ENCODE peak calls at places on chromosomes 16 and 17, in five cellular contexts. One of them, this sample, is unnamed.

GRCh38 chr17:83086907-83087787 is 7.7 kb downstream of the METRNL start:
- DNase-seq in K562: no peak
- DNase-seq in CD4-positive, alpha-beta memory T cell: no peak
- DNase-seq in endothelial cell of umbilical vein: no peak
- DNase-seq in GM12878: no peak
- DNase-seq in this sample: no peak

GRCh38 chr17:28078443-28079229 is 36.2 kb downstream of the NLK start:
- DNase-seq in K562: no peak
- DNase-seq in endothelial cell of umbilical vein: no peak
- DNase-seq in GM12878: no peak
- DNase-seq in CD4-positive, alpha-beta memory T cell: no peak
- DNase-seq in this sample: no peak

GRCh38 chr17:22267019-22267418 is 574.7 kb downstream of the KCNJ18 start:
- DNase-seq in endothelial cell of umbilical vein: no peak
- DNase-seq in CD4-positive, alpha-beta memory T cell: no peak
- DNase-seq in GM12878: no peak
- DNase-seq in K562: no peak
- DNase-seq in this sample: no peak

GRCh38 chr16:25135239-25135878 is 23.8 kb downstream of the LCMT1 start:
- DNase-seq in CD4-positive, alpha-beta memory T cell: no peak
- DNase-seq in K562: no peak
- DNase-seq in endothelial cell of umbilical vein: no peak
- DNase-seq in GM12878: no peak
- DNase-seq in this sample: no peak

GRCh38 chr17:71203953-71204352 is 916.9 kb upstream of the SOX9 start:
- DNase-seq in CD4-positive, alpha-beta memory T cell: no peak
- DNase-seq in K562: no peak
- DNase-seq in endothelial cell of umbilical vein: no peak
- DNase-seq in GM12878: no peak
- DNase-seq in this sample: no peak

GRCh38 chr16:89217388-89218191 is at the start of gene ZNF778:
- DNase-seq in endothelial cell of umbilical vein: peak; percentile 88
- DNase-seq in K562: peak; percentile 88
- DNase-seq in CD4-positive, alpha-beta memory T cell: peak; percentile 87
- DNase-seq in GM12878: peak; percentile 40
- DNase-seq in this sample: peak; percentile 79

GRCh38 chr17:21289902-21290571 is 5.5 kb downstream of the MAP2K3 start:
- DNase-seq in GM12878: no peak
- DNase-seq in endothelial cell of umbilical vein: no peak
- DNase-seq in CD4-positive, alpha-beta memory T cell: no peak
- DNase-seq in K562: no peak
- DNase-seq in this sample: no peak

GRCh38 chr17:32007463-32008298 is 498 bp downstream of the LRRC37B start:
- DNase-seq in endothelial cell of umbilical vein: peak; percentile 48
- DNase-seq in GM12878: no peak
- DNase-seq in CD4-positive, alpha-beta memory T cell: no peak
- DNase-seq in K562: peak; percentile 64
- DNase-seq in this sample: peak; percentile 60

GRCh38 chr16:80023865-80024264 is 423.3 kb upstream of the MAF start:
- DNase-seq in CD4-positive, alpha-beta memory T cell: no peak
- DNase-seq in endothelial cell of umbilical vein: peak; percentile 9
- DNase-seq in GM12878: no peak
- DNase-seq in K562: no peak
- DNase-seq in this sample: no peak

GRCh38 chr16:70267516-70267915 is 15.8 kb upstream of the EXOSC6 start:
- DNase-seq in CD4-positive, alpha-beta memory T cell: peak; percentile 29
- DNase-seq in endothelial cell of umbilical vein: peak; percentile 65
- DNase-seq in GM12878: no peak
- DNase-seq in K562: peak; percentile 36
- DNase-seq in this sample: no peak

GRCh38 chr17:27956601-27957445 is 63.7 kb upstream of the LYRM9 start:
- DNase-seq in endothelial cell of umbilical vein: no peak
- DNase-seq in CD4-positive, alpha-beta memory T cell: no peak
- DNase-seq in K562: peak; percentile 83
- DNase-seq in GM12878: no peak
- DNase-seq in this sample: no peak

GRCh38 chr17:73089918-73090317 is 2.6 kb downstream of the SLC39A11 start:
- DNase-seq in GM12878: no peak
- DNase-seq in K562: no peak
- DNase-seq in CD4-positive, alpha-beta memory T cell: no peak
- DNase-seq in endothelial cell of umbilical vein: no peak
- DNase-seq in this sample: no peak

GRCh38 chr17:60759756-60760155 is 82.1 kb downstream of the BCAS3 start:
- DNase-seq in endothelial cell of umbilical vein: no peak
- DNase-seq in CD4-positive, alpha-beta memory T cell: no peak
- DNase-seq in GM12878: no peak
- DNase-seq in K562: no peak
- DNase-seq in this sample: no peak

GRCh38 chr16:56399047-56399446 is 26.3 kb downstream of the AMFR start:
- DNase-seq in GM12878: no peak
- DNase-seq in K562: no peak
- DNase-seq in CD4-positive, alpha-beta memory T cell: no peak
- DNase-seq in endothelial cell of umbilical vein: no peak
- DNase-seq in this sample: no peak

GRCh38 chr16:75392911-75393310 is 40.4 kb downstream of the CFDP1 start:
- DNase-seq in GM12878: no peak
- DNase-seq in endothelial cell of umbilical vein: no peak
- DNase-seq in CD4-positive, alpha-beta memory T cell: no peak
- DNase-seq in K562: no peak
- DNase-seq in this sample: no peak

GRCh38 chr16:75502916-75503605 is 7.8 kb upstream of the CHST6 start:
- DNase-seq in GM12878: no peak
- DNase-seq in CD4-positive, alpha-beta memory T cell: no peak
- DNase-seq in K562: no peak
- DNase-seq in endothelial cell of umbilical vein: no peak
- DNase-seq in this sample: no peak

GRCh38 chr17:60730273-60730672 is 52.6 kb downstream of the BCAS3 start:
- DNase-seq in CD4-positive, alpha-beta memory T cell: no peak
- DNase-seq in GM12878: no peak
- DNase-seq in K562: no peak
- DNase-seq in endothelial cell of umbilical vein: no peak
- DNase-seq in this sample: no peak

GRCh38 chr17:3002538-3003301 is 60.7 kb downstream of the OR1D5 start:
- DNase-seq in CD4-positive, alpha-beta memory T cell: no peak
- DNase-seq in K562: no peak
- DNase-seq in GM12878: peak; percentile 86
- DNase-seq in endothelial cell of umbilical vein: no peak
- DNase-seq in this sample: no peak
- H3K27ac ChIP-seq in CD4-positive, alpha-beta memory T cell: no peak overlapping the region
- H3K27ac ChIP-seq in K562: no peak overlapping the region
- H3K27ac ChIP-seq in GM12878: peak overlapping the region; percentile 78
- H3K27ac ChIP-seq in endothelial cell of umbilical vein: no peak overlapping the region
- H3K27ac ChIP-seq in this sample: no peak overlapping the region

GRCh38 chr17:57722704-57723043 is 22.4 kb downstream of the CCDC182 start:
- DNase-seq in K562: no peak
- DNase-seq in endothelial cell of umbilical vein: no peak
- DNase-seq in CD4-positive, alpha-beta memory T cell: no peak
- DNase-seq in GM12878: no peak
- DNase-seq in this sample: no peak
- H3K27ac ChIP-seq in K562: no peak overlapping the region
- H3K27ac ChIP-seq in endothelial cell of umbilical vein: no peak overlapping the region
- H3K27ac ChIP-seq in CD4-positive, alpha-beta memory T cell: no peak overlapping the region
- H3K27ac ChIP-seq in GM12878: no peak overlapping the region
- H3K27ac ChIP-seq in this sample: no peak overlapping the region

DNA sequence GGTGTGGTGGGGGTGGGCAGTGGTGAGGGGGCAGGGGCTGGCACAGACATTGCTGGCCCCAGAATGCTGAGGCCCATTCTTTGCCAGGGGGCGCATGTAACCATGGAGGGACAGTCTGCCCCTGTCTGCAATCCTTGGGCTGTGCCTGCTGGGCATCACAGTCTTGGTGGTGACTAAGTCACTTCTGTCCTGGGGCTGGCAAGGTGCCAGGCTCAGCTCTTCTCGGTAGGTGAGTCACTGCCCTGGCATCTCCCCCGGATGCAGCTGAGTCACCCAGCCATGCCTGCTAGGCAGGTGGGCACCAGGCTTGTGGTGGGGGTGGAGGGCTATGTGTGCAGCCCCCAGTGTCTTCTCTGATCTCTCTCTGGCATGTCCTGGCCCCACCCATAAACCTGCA is 5.6 kb downstream of the RARA start:
- DNase-seq in CD4-positive, alpha-beta memory T cell: peak; percentile 43
- DNase-seq in GM12878: no peak
- DNase-seq in endothelial cell of umbilical vein: peak; percentile 93
- DNase-seq in K562: no peak
- DNase-seq in this sample: peak; percentile 79
- H3K27ac ChIP-seq in CD4-positive, alpha-beta memory T cell: no peak overlapping the region
- H3K27ac ChIP-seq in GM12878: no peak overlapping the region
- H3K27ac ChIP-seq in endothelial cell of umbilical vein: peak overlapping the region; percentile 22
- H3K27ac ChIP-seq in K562: no peak overlapping the region
- H3K27ac ChIP-seq in this sample: peak overlapping the region; percentile 5

GRCh38 chr17:66776999-66777688 is 57.8 kb upstream of the CACNG5 start:
- DNase-seq in GM12878: no peak
- DNase-seq in K562: no peak
- DNase-seq in CD4-positive, alpha-beta memory T cell: no peak
- DNase-seq in endothelial cell of umbilical vein: no peak
- DNase-seq in this sample: no peak
- H3K27ac ChIP-seq in GM12878: no peak overlapping the region
- H3K27ac ChIP-seq in K562: no peak overlapping the region
- H3K27ac ChIP-seq in CD4-positive, alpha-beta memory T cell: no peak overlapping the region
- H3K27ac ChIP-seq in endothelial cell of umbilical vein: no peak overlapping the region
- H3K27ac ChIP-seq in this sample: no peak overlapping the region

GRCh38 chr16:3306078-3306477 is 781 bp downstream of the ZNF75A start:
- DNase-seq in endothelial cell of umbilical vein: no peak
- DNase-seq in K562: no peak
- DNase-seq in GM12878: no peak
- DNase-seq in CD4-positive, alpha-beta memory T cell: no peak
- DNase-seq in this sample: no peak
- H3K27ac ChIP-seq in endothelial cell of umbilical vein: peak overlapping the region; percentile 86
- H3K27ac ChIP-seq in K562: peak overlapping the region; percentile 94
- H3K27ac ChIP-seq in GM12878: peak overlapping the region; percentile 90
- H3K27ac ChIP-seq in CD4-positive, alpha-beta memory T cell: peak overlapping the region; percentile 70
- H3K27ac ChIP-seq in this sample: peak overlapping the region; percentile 84

DNA sequence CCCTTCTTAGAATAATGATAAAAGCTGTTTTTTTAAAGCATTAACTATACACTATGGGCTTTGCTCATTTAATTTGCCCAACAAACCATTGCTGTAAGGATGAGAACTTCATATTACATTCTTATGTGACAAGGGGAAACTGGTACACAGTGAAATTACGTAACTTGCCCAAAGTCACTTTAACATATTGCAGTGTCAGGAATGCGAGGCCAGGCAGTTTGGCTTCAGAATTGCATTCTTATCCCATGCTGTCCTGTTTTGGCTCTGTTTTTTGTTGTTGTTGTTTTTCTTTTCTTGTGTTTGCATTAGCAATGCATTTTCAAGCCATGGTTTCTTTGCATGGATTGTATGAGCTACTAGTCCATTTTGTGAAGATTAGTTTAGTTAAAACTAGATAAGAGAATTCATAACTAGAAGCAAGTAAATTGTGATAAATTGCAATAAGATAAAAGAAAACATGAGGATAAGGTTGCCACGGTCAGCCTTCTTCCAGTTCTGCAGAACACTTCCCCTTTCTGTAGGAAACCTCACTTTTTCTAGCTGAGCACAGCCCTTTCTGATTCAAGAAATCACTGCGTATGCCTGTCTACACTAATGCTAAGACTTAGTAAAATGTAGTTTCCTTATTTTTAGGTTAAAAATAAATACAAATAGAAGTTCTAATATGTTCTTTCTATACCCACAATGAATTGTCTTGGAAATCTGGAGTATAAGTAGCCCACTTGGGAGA is 221.3 kb upstream of the KCNJ16 start:
- DNase-seq in CD4-positive, alpha-beta memory T cell: no peak
- DNase-seq in K562: no peak
- DNase-seq in endothelial cell of umbilical vein: no peak
- DNase-seq in GM12878: no peak
- DNase-seq in this sample: no peak
- H3K27ac ChIP-seq in CD4-positive, alpha-beta memory T cell: no peak overlapping the region
- H3K27ac ChIP-seq in K562: no peak overlapping the region
- H3K27ac ChIP-seq in endothelial cell of umbilical vein: no peak overlapping the region
- H3K27ac ChIP-seq in GM12878: no peak overlapping the region
- H3K27ac ChIP-seq in this sample: no peak overlapping the region

GRCh38 chr17:55281592-55282378 is 17.0 kb downstream of the HLF start:
- DNase-seq in GM12878: no peak
- DNase-seq in K562: no peak
- DNase-seq in endothelial cell of umbilical vein: no peak
- DNase-seq in CD4-positive, alpha-beta memory T cell: no peak
- DNase-seq in this sample: no peak

GRCh38 chr17:55279788-55280579 is 15.2 kb downstream of the HLF start:
- DNase-seq in CD4-positive, alpha-beta memory T cell: no peak
- DNase-seq in K562: no peak
- DNase-seq in endothelial cell of umbilical vein: no peak
- DNase-seq in GM12878: no peak
- DNase-seq in this sample: no peak

GRCh38 chr17:55283256-55283965 is 18.7 kb downstream of the HLF start:
- DNase-seq in GM12878: no peak
- DNase-seq in CD4-positive, alpha-beta memory T cell: no peak
- DNase-seq in endothelial cell of umbilical vein: no peak
- DNase-seq in K562: no peak
- DNase-seq in this sample: no peak

GRCh38 chr17:55284001-55284884 is 19.5 kb downstream of the HLF start:
- DNase-seq in K562: no peak
- DNase-seq in GM12878: no peak
- DNase-seq in CD4-positive, alpha-beta memory T cell: no peak
- DNase-seq in endothelial cell of umbilical vein: no peak
- DNase-seq in this sample: no peak

DNA sequence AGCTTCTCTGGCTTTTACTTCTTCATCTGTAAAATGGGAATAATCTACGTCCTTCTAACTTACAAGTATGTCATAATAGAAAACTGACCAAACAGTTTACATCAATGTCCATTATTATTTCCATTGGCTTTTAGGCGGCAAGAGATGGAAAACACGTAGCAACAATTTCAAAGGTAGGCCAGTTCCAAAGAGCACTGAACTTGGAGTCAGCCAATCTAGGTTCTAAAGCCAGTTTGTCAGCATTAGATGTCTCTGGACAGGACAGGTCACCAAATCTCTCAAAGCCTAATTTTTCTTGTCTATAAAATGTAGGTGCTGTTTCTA is 17.6 kb downstream of the HLF start:
- DNase-seq in endothelial cell of umbilical vein: no peak
- DNase-seq in GM12878: no peak
- DNase-seq in CD4-positive, alpha-beta memory T cell: no peak
- DNase-seq in K562: no peak
- DNase-seq in this sample: no peak
- H3K27ac ChIP-seq in endothelial cell of umbilical vein: no peak overlapping the region
- H3K27ac ChIP-seq in GM12878: no peak overlapping the region
- H3K27ac ChIP-seq in CD4-positive, alpha-beta memory T cell: no peak overlapping the region
- H3K27ac ChIP-seq in K562: no peak overlapping the region
- H3K27ac ChIP-seq in this sample: no peak overlapping the region

GRCh38 chr16:87248704-87249103 is 68.5 kb downstream of the C16orf95 start:
- DNase-seq in GM12878: no peak
- DNase-seq in endothelial cell of umbilical vein: no peak
- DNase-seq in CD4-positive, alpha-beta memory T cell: no peak
- DNase-seq in K562: no peak
- DNase-seq in this sample: no peak
- H3K27ac ChIP-seq in GM12878: no peak overlapping the region
- H3K27ac ChIP-seq in endothelial cell of umbilical vein: no peak overlapping the region
- H3K27ac ChIP-seq in CD4-positive, alpha-beta memory T cell: no peak overlapping the region
- H3K27ac ChIP-seq in K562: no peak overlapping the region
- H3K27ac ChIP-seq in this sample: no peak overlapping the region

This sample was measured in CD4-positive, CD25-positive, alpha-beta regulatory T cell.